ENCODE peak calls at places on chromosomes 4 and X, in five cellular contexts. N, E, B, Z and A are unnamed samples.

GRCh38 chr4:170776983-170777382 is 687.2 kb upstream of the AADAT start:
- DNase-seq in B (no peak), N (no peak), E (no peak), Z (no peak), A (no peak)

GRCh38 chr4:113596396-113596795 is 165.1 kb downstream of the CAMK2D start:
- DNase-seq in N (no peak), Z (no peak), E (no peak), B (no peak), A (no peak)

GRCh38 chr4:142909908-142910307 is 63.8 kb upstream of the INPP4B start:
- DNase-seq in E (no peak), N (peak; percentile 12), Z (no peak), B (no peak), A (no peak)

GRCh38 chrX:154731203-154731602 is 19.7 kb downstream of the GAB3 start:
- DNase-seq in Z (no peak), N (no peak), B (no peak), E (no peak), A (no peak)

GRCh38 chrX:74800062-74800461 is 125.2 kb downstream of the NEXMIF start:
- DNase-seq in N (no peak), Z (no peak), E (no peak), B (no peak), A (no peak)

GRCh38 chr4:188246488-188246887 is 107.2 kb downstream of the TRIML1 start:
- DNase-seq in N (peak; percentile 25), Z (peak; percentile 21), B (no peak), E (peak; percentile 72), A (no peak)

GRCh38 chr4:111198426-111198825 is 575.5 kb upstream of the PITX2 start:
- DNase-seq in B (no peak), Z (no peak), E (no peak), N (no peak), A (no peak)

GRCh38 chrX:45775462-45775861 is 574.8 kb upstream of the DIPK2B start:
- DNase-seq in Z (no peak), E (peak; percentile 82), N (peak; percentile 81), B (peak; percentile 71), A (no peak)

GRCh38 chr4:186765138-186765537 is 41.5 kb upstream of the FAT1 start:
- DNase-seq in E (no peak), N (peak; percentile 20), B (no peak), Z (no peak), A (no peak)

GRCh38 chr4:24278693-24279092 is 305.7 kb downstream of the DHX15 start:
- DNase-seq in N (peak; percentile 73), Z (no peak), E (no peak), B (peak; percentile 38), A (no peak)

GRCh38 chr4:35494955-35495354 is 749.4 kb downstream of the ARAP2 start:
- DNase-seq in N (no peak), E (no peak), B (no peak), Z (no peak), A (no peak)

GRCh38 chr4:80362578-80363181 is 27.1 kb downstream of the CFAP299 start:
- DNase-seq in Z (no peak), B (peak; percentile 35), N (peak; percentile 51), E (peak; percentile 60), A (peak; percentile 41)

GRCh38 chr4:101888472-101888871 is 97.9 kb downstream of the BANK1 start:
- DNase-seq in B (no peak), N (no peak), Z (no peak), E (no peak), A (no peak)

GRCh38 chr4:186500721-186501304 is 54.6 kb downstream of the MTNR1A start:
- DNase-seq in N (peak; percentile 1), Z (no peak), B (no peak), E (no peak), A (no peak)

GRCh38 chr4:169338246-169338645 is 67.5 kb upstream of the SH3RF1 start:
- DNase-seq in B (no peak), N (peak; percentile 79), Z (no peak), E (no peak), A (no peak)

GRCh38 chrX:124256209-124256608 is 76.3 kb upstream of the TEX13D start:
- DNase-seq in N (peak; percentile 19), E (no peak), Z (no peak), B (peak; percentile 38), A (no peak)

GRCh38 chr4:56752985-56753384 is 68.5 kb downstream of the SPINK2 start:
- DNase-seq in N (no peak), E (peak; percentile 26), B (no peak), Z (no peak), A (no peak)

GRCh38 chr4:123555500-123556273 is 159.1 kb downstream of the SPRY1 start:
- DNase-seq in E (peak; percentile 23), N (peak; percentile 74), Z (no peak), B (peak; percentile 86), A (no peak)

GRCh38 chr4:99615210-99615834 is 40.7 kb downstream of the MTTP start:
- DNase-seq in N (no peak), E (no peak), Z (no peak), B (no peak), A (no peak)

GRCh38 chrX:15214614-15215013 is 55.3 kb downstream of the ASB9 start:
- DNase-seq in N (no peak), B (no peak), E (no peak), Z (no peak), A (no peak)

GRCh38 chr4:133623847-133624246 is 474.8 kb downstream of the PCDH10 start:
- DNase-seq in B (no peak), E (no peak), Z (no peak), N (no peak), A (no peak)

GRCh38 chr4:14375816-14376215 is 626.5 kb upstream of the CPEB2 start:
- DNase-seq in Z (no peak), B (peak; percentile 1), E (no peak), N (peak; percentile 24), A (no peak)

GRCh38 chr4:184732126-184732525 is 1.8 kb downstream of the CENPU start:
- DNase-seq in E (no peak), Z (no peak), N (peak; percentile 35), B (no peak), A (no peak)

GRCh38 chrX:111007238-111007637 is 88.8 kb upstream of the PAK3 start:
- DNase-seq in N (no peak), Z (no peak), E (no peak), B (no peak), A (no peak)

GRCh38 chrX:34875204-34875603 is 67.4 kb upstream of the FAM47B start:
- DNase-seq in E (no peak), B (peak; percentile 37), Z (no peak), N (peak; percentile 75), A (no peak)

GRCh38 chrX:153334654-153335295 is 822 bp downstream of the ZNF275 start:
- DNase-seq in Z (no peak), N (no peak), E (no peak), B (peak; percentile 2), A (no peak)
- H3K18ac ChIP-seq in Z (no peak overlapping the region), N (no peak overlapping the region), E (no peak overlapping the region), B (peak overlapping the region; percentile 94), A (no peak overlapping the region)

GRCh38 chr4:118799235-118799932 is 36.5 kb downstream of the SEC24D start:
- DNase-seq in B (no peak), E (no peak), N (no peak), Z (no peak), A (no peak)
- H3K36me3 ChIP-seq in B (peaks cover 97% of the 10 kb centered on the region), E (peaks cover 6% of the 10 kb centered on the region), N (peaks cover 49% of the 10 kb centered on the region), Z (peaks cover 19% of the 10 kb centered on the region), A (peaks cover 10% of the 10 kb centered on the region)

GRCh38 chr4:8591114-8591513 is 1.5 kb upstream of the CPZ start:
- DNase-seq in N (no peak), Z (no peak), B (no peak), E (no peak), A (no peak)

GRCh38 chr4:8594097-8595038 is 1.8 kb downstream of the CPZ start:
- DNase-seq in B (peak; percentile 77), E (peak; percentile 90), Z (no peak), N (peak; percentile 72), A (peak; percentile 72)

GRCh38 chr4:8593268-8594096 is 917 bp downstream of the CPZ start:
- DNase-seq in B (no peak), E (peak; percentile 36), Z (no peak), N (no peak), A (no peak)

GRCh38 chr4:8591626-8592365 is 769 bp upstream of the CPZ start:
- DNase-seq in Z (no peak), N (no peak), B (no peak), E (no peak), A (no peak)

DNA sequence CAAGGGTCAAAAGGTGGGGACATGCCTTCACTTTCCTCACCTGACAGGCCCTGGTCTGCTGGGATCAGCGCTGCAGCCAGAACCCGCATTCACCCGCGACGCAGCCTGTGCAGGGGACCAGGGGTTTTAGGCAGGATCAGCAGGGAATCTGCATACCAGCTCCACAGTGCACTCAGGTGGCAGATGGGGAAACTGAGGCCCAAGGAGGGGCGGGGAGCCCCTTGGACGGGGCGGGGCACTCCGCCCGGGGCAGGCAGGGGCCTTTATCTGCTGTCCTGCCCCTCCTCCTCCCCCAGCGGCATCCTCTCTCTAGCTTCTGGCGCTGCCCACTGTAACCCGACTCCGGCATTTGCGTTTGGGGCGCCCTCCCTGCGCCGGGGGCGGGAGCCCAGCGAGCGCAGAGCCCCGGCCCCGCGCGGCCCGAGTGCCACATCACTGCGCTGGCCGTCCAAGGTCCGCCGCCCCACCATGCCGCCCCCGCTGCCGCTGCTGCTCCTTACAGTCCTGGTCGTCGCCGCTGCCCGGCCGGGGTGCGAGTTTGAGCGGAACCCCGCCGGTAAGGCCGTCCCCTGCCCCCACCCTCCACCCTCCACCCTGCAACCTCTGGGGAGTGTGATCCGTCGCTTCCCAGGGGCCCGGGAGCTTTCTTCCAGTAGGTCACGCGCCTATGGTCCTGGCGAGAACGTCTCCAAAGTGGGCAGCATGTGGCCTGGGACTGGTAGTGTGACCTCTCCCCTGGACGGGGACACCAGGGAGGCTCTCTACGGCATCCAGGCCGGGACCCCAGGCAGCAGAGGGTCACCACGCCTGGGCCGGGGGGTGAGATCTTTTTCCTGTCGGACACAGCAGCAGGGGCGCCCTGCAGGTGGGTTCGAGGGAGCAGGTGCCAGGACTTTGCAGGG is at the start of gene CPZ:
- DNase-seq in B (peak; percentile 36), N (peak; percentile 50), E (peak; percentile 77), Z (no peak), A (peak; percentile 64)
- H3K18ac ChIP-seq in B (no peak within 1 kb of the TSS), N (peak within 1 kb of the TSS; percentile 30), E (peak within 1 kb of the TSS; percentile 41), Z (peak within 1 kb of the TSS; percentile 95), A (peak within 1 kb of the TSS; percentile 92)

GRCh38 chr4:183670251-183670650 is 11.2 kb downstream of the TRAPPC11 start:
- DNase-seq in E (no peak), Z (no peak), N (no peak), B (no peak), A (no peak)

GRCh38 chr4:183666088-183666487 is 7.0 kb downstream of the TRAPPC11 start:
- DNase-seq in E (no peak), Z (no peak), B (no peak), N (no peak), A (no peak)
- H3K36me3 ChIP-seq in E (peaks cover 1% of the 10 kb centered on the region), Z (peaks cover 20% of the 10 kb centered on the region), B (peaks cover 68% of the 10 kb centered on the region), N (peaks cover 24% of the 10 kb centered on the region), A (peaks cover 20% of the 10 kb centered on the region)

GRCh38 chrX:101362757-101363156 is 14.2 kb upstream of the TIMM8A start:
- DNase-seq in B (no peak), E (peak; percentile 66), N (no peak), Z (no peak), A (no peak)
- H3K18ac ChIP-seq in B (no peak overlapping the region), E (no peak overlapping the region), N (no peak overlapping the region), Z (no peak overlapping the region), A (no peak overlapping the region)